ENCODE peak calls at places on chromosomes 13 and 19, in four cellular contexts. A, B, P and I are unnamed samples.

GRCh38 chr19:41951686-41952172 is 7.4 kb downstream of the RABAC1 start:
- DNase-seq in B (peak), P (peak), A (peak), I (peak)

GRCh38 chr19:38838208-38838985 is 6.8 kb upstream of the ECH1 start:
- DNase-seq in A (no peak), B (peak), P (no peak), I (no peak)

GRCh38 chr19:35265126-35265995 is 3.4 kb upstream of the USF2 start:
- DNase-seq in P (no peak), B (no peak), A (no peak), I (no peak)

GRCh38 chr13:19864018-19864338 is 529 bp upstream of the ZMYM5 start:
- DNase-seq in A (peak), P (no peak), B (peak), I (peak)

GRCh38 chr19:3056454-3057016 is 5.8 kb downstream of the TLE5 start:
- DNase-seq in B (no peak), P (no peak), A (no peak), I (no peak)

GRCh38 chr13:60922526-60923231 is 493.0 kb downstream of the PCDH20 start:
- DNase-seq in B (no peak), P (no peak), A (no peak), I (no peak)

GRCh38 chr13:53112522-53112921 is 83.9 kb downstream of the OLFM4 start:
- DNase-seq in P (no peak), B (no peak), A (no peak), I (no peak)

GRCh38 chr13:68081051-68081450 is 850.9 kb upstream of the PCDH9 start:
- DNase-seq in A (no peak), P (no peak), B (no peak), I (no peak)

GRCh38 chr19:40466219-40467006 is at the start of gene SPTBN4:
- DNase-seq in A (no peak), P (no peak), B (peak), I (no peak)

GRCh38 chr13:87368639-87369038 is 302.5 kb upstream of the SLITRK5 start:
- DNase-seq in P (no peak), B (no peak), A (no peak), I (no peak)